ENCODE peak calls at places on chromosomes 2 and 18, in nine cellular contexts. M, N, H, O, G, V, K, W and Y are unnamed samples.

GRCh38 chr2:33788044-33788443 is 188.9 kb upstream of the FAM98A start:
- DNase-seq in V (no peak), O (no peak), K (no peak), W (no peak), M (no peak), N (no peak), G (peak; percentile 40), H (peak; percentile 4), Y (no peak)

GRCh38 chr18:48124857-48125626 is 194.6 kb upstream of the SMAD2 start:
- DNase-seq in G (no peak), M (no peak), O (no peak), H (no peak), V (no peak), K (no peak), N (no peak), W (no peak), Y (no peak)

GRCh38 chr2:126304147-126304546 is 351.8 kb upstream of the GYPC start:
- DNase-seq in V (no peak), M (no peak), N (no peak), W (no peak), O (no peak), G (no peak), K (no peak), H (no peak), Y (no peak)

GRCh38 chr2:241751152-241751551 is 16.7 kb downstream of the D2HGDH start:
- DNase-seq in O (no peak), G (no peak), H (no peak), W (no peak), K (no peak), M (no peak), N (no peak), V (no peak), Y (no peak)

GRCh38 chr18:55753643-55754255 is 165.8 kb upstream of the TCF4 start:
- DNase-seq in H (peak; percentile 95), W (no peak), V (no peak), K (no peak), M (no peak), O (no peak), G (no peak), N (no peak), Y (no peak)

GRCh38 chr2:20156051-20156730 is 68.7 kb downstream of the SDC1 start:
- DNase-seq in K (no peak), H (no peak), G (no peak), W (no peak), O (no peak), N (no peak), M (no peak), V (no peak), Y (no peak)

GRCh38 chr2:69241039-69241586 is 145.9 kb downstream of the GFPT1 start:
- DNase-seq in N (no peak), V (no peak), K (no peak), M (peak; percentile 34), O (no peak), G (no peak), W (no peak), H (no peak), Y (no peak)

GRCh38 chr18:48325115-48325670 is 84.0 kb downstream of the ZBTB7C start:
- DNase-seq in M (no peak), N (no peak), H (peak; percentile 19), V (no peak), G (no peak), O (no peak), W (no peak), K (no peak), Y (no peak)

GRCh38 chr2:136306801-136307200 is 188.9 kb upstream of the CXCR4 start:
- DNase-seq in K (no peak), M (no peak), N (no peak), W (no peak), V (no peak), H (no peak), G (no peak), O (no peak), Y (no peak)

GRCh38 chr2:20540587-20541304 is 93.9 kb downstream of the RHOB start:
- DNase-seq in O (no peak), H (peak; percentile 26), V (no peak), K (no peak), W (no peak), M (no peak), G (no peak), N (no peak), Y (no peak)

GRCh38 chr2:212892193-212892592 is 259.2 kb downstream of the IKZF2 start:
- DNase-seq in K (no peak), G (peak; percentile 21), V (no peak), M (peak; percentile 18), H (peak; percentile 53), N (peak; percentile 5), O (no peak), W (no peak), Y (no peak)

GRCh38 chr2:241670333-241671110 is 16.1 kb downstream of the DTYMK start:
- DNase-seq in K (peak; percentile 54), M (no peak), W (no peak), G (no peak), H (no peak), N (no peak), O (no peak), V (no peak), Y (no peak)

GRCh38 chr2:12720181-12720580 is 3.4 kb downstream of the TRIB2 start:
- DNase-seq in G (no peak), H (no peak), K (no peak), M (no peak), N (no peak), V (no peak), W (no peak), O (no peak), Y (no peak)

GRCh38 chr2:149339324-149339723 is 8.9 kb downstream of the LYPD6 start:
- DNase-seq in V (no peak), W (no peak), G (no peak), O (no peak), M (no peak), K (no peak), N (no peak), H (no peak), Y (no peak)

GRCh38 chr2:160041091-160041490 is 21.3 kb downstream of the PLA2R1 start:
- DNase-seq in M (no peak), K (no peak), H (no peak), G (no peak), W (no peak), N (no peak), O (no peak), V (no peak), Y (no peak)

GRCh38 chr18:10791141-10791808 is 265.4 kb downstream of the NAPG start:
- DNase-seq in N (no peak), M (no peak), G (no peak), H (no peak), W (no peak), O (no peak), K (no peak), V (no peak), Y (no peak)

GRCh38 chr2:27095745-27096651 is 9.4 kb downstream of the KHK start:
- DNase-seq in V (peak; percentile 79), K (peak; percentile 77), N (peak; percentile 87), W (peak; percentile 50), O (no peak), H (peak; percentile 66), G (no peak), M (peak; percentile 76), Y (peak; percentile 86)

GRCh38 chr2:69915050-69915945 is at the start of gene MXD1:
- DNase-seq in K (no peak), V (no peak), W (no peak), N (no peak), H (peak; percentile 34), G (no peak), O (no peak), M (peak; percentile 48), Y (no peak)

GRCh38 chr2:149994057-149994728 is 406.6 kb upstream of the MMADHC start:
- DNase-seq in O (no peak), V (no peak), N (peak; percentile 35), G (peak; percentile 42), K (no peak), H (peak; percentile 100), M (peak; percentile 65), W (no peak), Y (no peak)

GRCh38 chr2:171959998-171960397 is 37.7 kb downstream of the HAT1 start:
- DNase-seq in N (no peak), M (no peak), H (no peak), W (no peak), K (no peak), O (no peak), V (no peak), G (no peak), Y (no peak)

GRCh38 chr2:177783835-177784448 is 288.6 kb downstream of the PDE11A start:
- DNase-seq in O (no peak), W (no peak), K (no peak), M (no peak), H (peak; percentile 87), N (no peak), V (no peak), G (peak; percentile 31), Y (no peak)

GRCh38 chr2:203484266-203485112 is 50.6 kb downstream of the RAPH1 start:
- DNase-seq in G (no peak), W (no peak), V (no peak), M (no peak), K (no peak), N (peak; percentile 11), H (peak; percentile 34), O (peak; percentile 6), Y (peak; percentile 17)

GRCh38 chr2:133953524-133953923 is 300.3 kb upstream of the MGAT5 start:
- DNase-seq in G (no peak), K (no peak), O (no peak), V (no peak), H (no peak), N (no peak), W (no peak), M (no peak), Y (no peak)

GRCh38 chr2:164954954-164955701 is at the start of gene SLC38A11:
- DNase-seq in H (peak; percentile 35), O (no peak), W (peak; percentile 20), M (peak; percentile 19), K (peak; percentile 76), V (no peak), G (no peak), N (no peak), Y (peak; percentile 41)

GRCh38 chr2:222922019-222922800 is 61.4 kb downstream of the ACSL3 start:
- DNase-seq in W (no peak), O (no peak), N (no peak), V (no peak), K (no peak), H (no peak), M (no peak), G (no peak), Y (no peak)

GRCh38 chr2:108805782-108806181 is 19.2 kb downstream of the CCDC138 start:
- DNase-seq in N (no peak), K (no peak), M (no peak), V (no peak), H (no peak), W (no peak), O (no peak), G (no peak), Y (no peak)

GRCh38 chr2:37377187-37377532 is 32.7 kb downstream of the QPCT start:
- DNase-seq in G (no peak), V (no peak), M (peak; percentile 12), W (no peak), H (no peak), K (no peak), N (no peak), O (no peak), Y (no peak)

GRCh38 chr2:33134086-33134763 is 187.5 kb downstream of the LTBP1 start:
- DNase-seq in G (peak; percentile 98), N (no peak), H (peak; percentile 90), K (peak; percentile 68), M (peak; percentile 66), V (peak; percentile 12), O (no peak), W (peak; percentile 41), Y (peak; percentile 38)

GRCh38 chr2:201827621-201828020 is 21.3 kb downstream of the CDK15 start:
- DNase-seq in H (peak; percentile 72), W (no peak), G (no peak), V (no peak), N (no peak), O (no peak), M (no peak), K (no peak), Y (no peak)

GRCh38 chr2:208097313-208097712 is 27.0 kb downstream of the CRYGD start:
- DNase-seq in N (no peak), V (no peak), O (no peak), K (no peak), G (no peak), M (no peak), H (no peak), W (no peak), Y (no peak)

GRCh38 chr2:143205106-143205764 is 76.0 kb downstream of the ARHGAP15 start:
- DNase-seq in W (no peak), O (no peak), V (no peak), M (peak; percentile 8), N (peak; percentile 2), K (no peak), G (no peak), H (peak; percentile 85), Y (no peak)